ENCODE peak calls at places on chromosomes 5 and 9, in ten cellular contexts. Q is neuronal stem cell, D is H9, R is mammary epithelial cell, P is A549, F is mesendoderm, W is keratinocyte, L is IMR-90, Z is GM23248, V is DND-41. X is an unnamed sample.
A peak's percentile ranks its signal among the peaks of the same experiment; 100 is the strongest.

GRCh38 chr5:158769702-158770101 is 330.0 kb downstream of the EBF1 start:
- DNase-seq in Q (no peak), D (no peak), R (no peak), P (no peak), F (no peak), W (no peak), L (no peak), Z (peak; percentile 37), V (no peak), X (no peak)

GRCh38 chr9:86591472-86591871 is 237.3 kb upstream of the TUT7 start:
- DNase-seq in Q (no peak), D (no peak), R (no peak), P (no peak), F (no peak), W (no peak), L (no peak), Z (no peak), V (no peak), X (no peak)

GRCh38 chr5:40260351-40260750 is 419.4 kb upstream of the PTGER4 start:
- DNase-seq in Q (no peak), D (no peak), R (no peak), P (no peak), F (no peak), W (no peak), L (no peak), Z (no peak), V (no peak), X (no peak)

GRCh38 chr5:54881286-54882005 is 103.9 kb downstream of the ESM1 start:
- DNase-seq in Q (no peak), D (no peak), R (peak; percentile 87), P (no peak), F (no peak), W (peak; percentile 87), L (no peak), Z (no peak), V (no peak), X (no peak)

GRCh38 chr9:135632823-135633222 is 6.5 kb downstream of the GLT6D1 start:
- DNase-seq in Q (no peak), D (no peak), R (no peak), P (no peak), F (no peak), W (no peak), L (no peak), Z (no peak), V (no peak), X (no peak)

GRCh38 chr9:130765135-130766030 is 69.7 kb upstream of the ABL1 start:
- DNase-seq in Q (no peak), D (no peak), R (peak; percentile 32), P (no peak), F (no peak), W (no peak), L (peak; percentile 64), Z (peak; percentile 43), V (no peak), X (no peak)

GRCh38 chr9:98172604-98173003 is 19.8 kb downstream of the CORO2A start:
- DNase-seq in Q (no peak), D (peak; percentile 53), R (no peak), P (peak; percentile 10), F (peak; percentile 73), W (no peak), L (peak; percentile 7), Z (no peak), V (no peak), X (no peak)

GRCh38 chr9:16521868-16522381 is 348.5 kb downstream of the BNC2 start:
- DNase-seq in Q (no peak), D (no peak), R (peak; percentile 96), P (no peak), F (no peak), W (peak; percentile 58), L (peak; percentile 94), Z (peak; percentile 88), V (no peak), X (peak; percentile 83)

GRCh38 chr5:139644001-139644456 is 4.1 kb upstream of the CXXC5 start:
- DNase-seq in Q (no peak), D (no peak), R (no peak), P (no peak), F (no peak), W (no peak), L (no peak), Z (no peak), V (no peak), X (no peak)

GRCh38 chr5:14959443-14960119 is 88.0 kb upstream of the ANKH start:
- DNase-seq in Q (no peak), D (no peak), R (peak; percentile 76), P (peak; percentile 61), F (no peak), W (no peak), L (no peak), Z (no peak), V (no peak), X (no peak)

GRCh38 chr5:164505791-164506190 is 1000.4 kb downstream of the MAT2B start:
- DNase-seq in Q (no peak), D (no peak), R (no peak), P (no peak), F (no peak), W (no peak), L (no peak), Z (no peak), V (no peak), X (no peak)

GRCh38 chr9:35616681-35617459 is 1.3 kb downstream of the CD72 start:
- DNase-seq in Q (no peak), D (peak; percentile 72), R (peak; percentile 40), P (no peak), F (peak; percentile 43), W (peak; percentile 17), L (peak; percentile 69), Z (peak; percentile 79), V (no peak), X (peak; percentile 77)

GRCh38 chr9:95075700-95076099 is 241.8 kb downstream of the FANCC start:
- DNase-seq in Q (no peak), D (no peak), R (no peak), P (no peak), F (no peak), W (no peak), L (no peak), Z (no peak), V (no peak), X (no peak)

GRCh38 chr9:10000669-10001068 is 612.1 kb downstream of the PTPRD start:
- DNase-seq in Q (no peak), D (peak; percentile 47), R (no peak), P (no peak), F (peak; percentile 85), W (no peak), L (no peak), Z (no peak), V (no peak), X (no peak)

GRCh38 chr9:9997585-9997984 is 615.2 kb downstream of the PTPRD start:
- DNase-seq in Q (no peak), D (no peak), R (no peak), P (no peak), F (no peak), W (no peak), L (no peak), Z (no peak), V (no peak), X (no peak)

GRCh38 chr9:9996259-9996658 is 616.5 kb downstream of the PTPRD start:
- DNase-seq in Q (no peak), D (no peak), R (no peak), P (no peak), F (no peak), W (no peak), L (no peak), Z (no peak), V (no peak), X (no peak)

GRCh38 chr9:10003047-10003446 is 609.8 kb downstream of the PTPRD start:
- DNase-seq in Q (no peak), D (no peak), R (no peak), P (no peak), F (no peak), W (no peak), L (no peak), Z (no peak), V (no peak), X (no peak)

GRCh38 chr9:9998491-9999287 is 614.1 kb downstream of the PTPRD start:
- DNase-seq in Q (peak; percentile 9), D (no peak), R (peak; percentile 9), P (peak; percentile 9), F (peak; percentile 95), W (no peak), L (no peak), Z (peak; percentile 1), V (no peak), X (peak; percentile 47)
- H3K4me2 ChIP-seq in Q (no peak overlapping the region), D (no peak overlapping the region), R (no peak overlapping the region), P (no peak overlapping the region), F (no peak overlapping the region), W (no peak overlapping the region), L (no peak overlapping the region), Z (no peak overlapping the region), V (no peak overlapping the region), X (peak overlapping the region; percentile 27)

GRCh38 chr9:7366121-7366520 is 433.5 kb downstream of the DMAC1 start:
- DNase-seq in Q (no peak), D (no peak), R (no peak), P (no peak), F (no peak), W (no peak), L (peak; percentile 62), Z (no peak), V (no peak), X (peak; percentile 29)

GRCh38 chr9:7360513-7360912 is 439.1 kb downstream of the DMAC1 start:
- DNase-seq in Q (no peak), D (peak; percentile 68), R (no peak), P (no peak), F (peak; percentile 63), W (no peak), L (no peak), Z (no peak), V (no peak), X (no peak)

GRCh38 chr9:7368410-7369292 is 430.9 kb downstream of the DMAC1 start:
- DNase-seq in Q (no peak), D (no peak), R (peak; percentile 48), P (no peak), F (no peak), W (no peak), L (peak; percentile 90), Z (peak; percentile 55), V (no peak), X (peak; percentile 98)

GRCh38 chr9:7358876-7359275 is 440.7 kb downstream of the DMAC1 start:
- DNase-seq in Q (no peak), D (peak; percentile 32), R (no peak), P (no peak), F (peak; percentile 22), W (no peak), L (no peak), Z (no peak), V (no peak), X (no peak)

GRCh38 chr9:7363777-7364477 is 435.7 kb downstream of the DMAC1 start:
- DNase-seq in Q (no peak), D (no peak), R (no peak), P (no peak), F (peak; percentile 86), W (no peak), L (no peak), Z (no peak), V (no peak), X (no peak)
- H3K4me2 ChIP-seq in Q (no peak overlapping the region), D (no peak overlapping the region), R (no peak overlapping the region), P (no peak overlapping the region), F (no peak overlapping the region), W (no peak overlapping the region), L (no peak overlapping the region), Z (no peak overlapping the region), V (no peak overlapping the region), X (no peak overlapping the region)

GRCh38 chr5:38258319-38259061 is at the start of gene EGFLAM:
- DNase-seq in Q (peak; percentile 56), D (peak; percentile 75), R (peak; percentile 4), P (peak; percentile 20), F (peak; percentile 88), W (no peak), L (no peak), Z (peak; percentile 44), V (no peak), X (peak; percentile 39)
- H3K4me2 ChIP-seq in Q (peak within 1 kb of the TSS; percentile 94), D (peak within 1 kb of the TSS; percentile 97), R (peak within 1 kb of the TSS; percentile 88), P (peak within 1 kb of the TSS; percentile 96), F (peak within 1 kb of the TSS; percentile 78), W (peak within 1 kb of the TSS; percentile 65), L (peak within 1 kb of the TSS; percentile 61), Z (peak within 1 kb of the TSS; percentile 67), V (no peak within 1 kb of the TSS), X (peak within 1 kb of the TSS; percentile 99)

GRCh38 chr9:33436445-33436844 is 10.9 kb downstream of the AQP3 start:
- DNase-seq in Q (no peak), D (no peak), R (no peak), P (no peak), F (peak; percentile 84), W (no peak), L (no peak), Z (no peak), V (no peak), X (no peak)
- H3K4me2 ChIP-seq in Q (no peak overlapping the region), D (no peak overlapping the region), R (no peak overlapping the region), P (peak overlapping the region; percentile 19), F (no peak overlapping the region), W (no peak overlapping the region), L (no peak overlapping the region), Z (no peak overlapping the region), V (no peak overlapping the region), X (no peak overlapping the region)

X was measured in mesenchymal stem cell.